ENCODE peak calls at places on chromosome 16, in eight cellular contexts. D is NCI-H2081; J is activated naive CD4-positive, alpha-beta T cell treated with Interleukin-2 at 50 U/mL for 16 hours; H is effector CD4-positive, alpha-beta T cell; I is CD4-positive, CD25-positive, alpha-beta regulatory T cell; K is activated CD4-positive, alpha-beta T cell treated with anti-CD3 and anti-CD28 coated beads for 36 hours; S is cardiac muscle cell; P is uterus. N is an unnamed sample.

GRCh38 chr16:85550422-85551318 is 62.5 kb upstream of the GSE1 start:
- DNase-seq in D (no peak), J (no peak), H (no peak), I (no peak), K (no peak), S (no peak), P (no peak), N (no peak)

GRCh38 chr16:47617732-47618131 is 156.6 kb downstream of the PHKB start:
- DNase-seq in D (no peak), J (no peak), H (no peak), I (no peak), K (no peak), S (no peak), P (no peak), N (no peak)

GRCh38 chr16:56941856-56942331 is 10.0 kb downstream of the HERPUD1 start:
- DNase-seq in D (no peak), J (no peak), H (no peak), I (no peak), K (no peak), S (no peak), P (no peak), N (no peak)

GRCh38 chr16:35173295-35173694 is 1713.9 kb downstream of the TP53TG3F start:
- DNase-seq in D (no peak), J (no peak), H (no peak), I (no peak), K (no peak), S (no peak), P (no peak), N (peak)

GRCh38 chr16:87006021-87006420 is 311.2 kb downstream of the C16orf95 start:
- DNase-seq in D (no peak), J (no peak), H (no peak), I (no peak), K (no peak), S (no peak), P (no peak), N (no peak)

GRCh38 chr16:11400076-11400475 is 54.8 kb downstream of the RMI2 start:
- DNase-seq in D (no peak), J (no peak), H (no peak), I (no peak), K (no peak), S (no peak), P (no peak), N (no peak)

GRCh38 chr16:17414916-17415315 is 55.8 kb downstream of the XYLT1 start:
- DNase-seq in D (no peak), J (no peak), H (no peak), I (no peak), K (no peak), S (no peak), P (no peak), N (no peak)

GRCh38 chr16:83253526-83253925 is 554.3 kb upstream of the HSBP1 start:
- DNase-seq in D (peak), J (no peak), H (no peak), I (no peak), K (no peak), S (no peak), P (no peak), N (no peak)

GRCh38 chr16:19011169-19011731 is 27.5 kb downstream of the TMC7 start:
- DNase-seq in D (no peak), J (no peak), H (no peak), I (no peak), K (no peak), S (no peak), P (no peak), N (no peak)

GRCh38 chr16:86826931-86827330 is 248.6 kb downstream of the FOXL1 start:
- DNase-seq in D (no peak), J (no peak), H (no peak), I (no peak), K (no peak), S (no peak), P (no peak), N (no peak)

GRCh38 chr16:57639172-57639571 is 10.7 kb downstream of the ADGRG1 start:
- DNase-seq in D (peak), J (no peak), H (no peak), I (no peak), K (peak), S (peak), P (no peak), N (no peak)

GRCh38 chr16:8632675-8633182 is 11.2 kb downstream of the METTL22 start:
- DNase-seq in D (no peak), J (no peak), H (no peak), I (no peak), K (no peak), S (no peak), P (no peak), N (no peak)

GRCh38 chr16:89113661-89114060 is 20.0 kb downstream of the ACSF3 start:
- DNase-seq in D (no peak), J (no peak), H (no peak), I (no peak), K (no peak), S (no peak), P (no peak), N (no peak)

GRCh38 chr16:55284718-55285099 is 39.3 kb upstream of the IRX6 start:
- DNase-seq in D (no peak), J (no peak), H (no peak), I (no peak), K (no peak), S (peak), P (no peak), N (no peak)

GRCh38 chr16:50267151-50267631 is 840 bp downstream of the ADCY7 start:
- DNase-seq in D (no peak), J (no peak), H (no peak), I (no peak), K (peak), S (no peak), P (no peak), N (no peak)

GRCh38 chr16:4882261-4882632 is 35.0 kb downstream of the UBN1 start:
- DNase-seq in D (no peak), J (no peak), H (no peak), I (no peak), K (no peak), S (no peak), P (no peak), N (no peak)

GRCh38 chr16:23509763-23510153 is 536 bp downstream of the GGA2 start:
- DNase-seq in D (no peak), J (peak), H (peak), I (peak), K (peak), S (peak), P (peak), N (no peak)

GRCh38 chr16:11105038-11105903 is 150.7 kb downstream of the SOCS1 start:
- DNase-seq in D (no peak), J (peak), H (no peak), I (no peak), K (peak), S (no peak), P (peak), N (no peak)

GRCh38 chr16:2895813-2896212 is 12.8 kb downstream of the FLYWCH2 start:
- DNase-seq in D (no peak), J (no peak), H (no peak), I (no peak), K (no peak), S (no peak), P (no peak), N (peak)

GRCh38 chr16:89119661-89120141 is 26.0 kb downstream of the ACSF3 start:
- DNase-seq in D (no peak), J (no peak), H (no peak), I (no peak), K (no peak), S (no peak), P (no peak), N (no peak)

GRCh38 chr16:29745126-29745852 is 501 bp downstream of the C16orf54 start:
- DNase-seq in D (no peak), J (peak), H (peak), I (peak), K (peak), S (no peak), P (no peak), N (no peak)

GRCh38 chr16:85151603-85152413 is 39.5 kb upstream of the CIBAR2 start:
- DNase-seq in D (peak), J (no peak), H (no peak), I (no peak), K (no peak), S (no peak), P (peak), N (peak)

GRCh38 chr16:67184453-67185002 is 765 bp upstream of the MATCAP1 start:
- DNase-seq in D (peak), J (no peak), H (no peak), I (no peak), K (no peak), S (peak), P (no peak), N (no peak)

GRCh38 chr16:65136656-65137055 is 14.8 kb upstream of the CDH11 start:
- DNase-seq in D (no peak), J (no peak), H (no peak), I (no peak), K (no peak), S (no peak), P (no peak), N (no peak)

GRCh38 chr16:4700380-4700996 is 7.1 kb downstream of the NUDT16L1 start:
- DNase-seq in D (no peak), J (peak), H (no peak), I (no peak), K (peak), S (no peak), P (no peak), N (no peak)

GRCh38 chr16:73050115-73051099 is 2.5 kb upstream of the ZFHX3 start:
- DNase-seq in D (peak), J (no peak), H (no peak), I (no peak), K (no peak), S (no peak), P (no peak), N (no peak)

GRCh38 chr16:66344533-66345145 is 21.9 kb upstream of the CDH5 start:
- DNase-seq in D (peak), J (peak), H (peak), I (no peak), K (peak), S (peak), P (no peak), N (no peak)

GRCh38 chr16:566475-567361 is at the start of gene NHLRC4:
- DNase-seq in D (peak), J (peak), H (peak), I (peak), K (peak), S (peak), P (peak), N (no peak)

GRCh38 chr16:72247821-72248253 is 75.9 kb upstream of the PMFBP1 start:
- DNase-seq in D (no peak), J (no peak), H (no peak), I (no peak), K (no peak), S (no peak), P (no peak), N (no peak)

GRCh38 chr16:69107311-69107962 is 2.0 kb downstream of the HAS3 start:
- DNase-seq in D (no peak), J (no peak), H (no peak), I (no peak), K (peak), S (peak), P (no peak), N (no peak)

GRCh38 chr16:1181715-1182671 is 29.1 kb downstream of the CACNA1H start:
- DNase-seq in D (no peak), J (no peak), H (no peak), I (no peak), K (no peak), S (no peak), P (peak), N (peak)

GRCh38 chr16:53052519-53053501 is at the start of gene CHD9NB:
- DNase-seq in D (no peak), J (no peak), H (no peak), I (no peak), K (peak), S (no peak), P (no peak), N (no peak)

GRCh38 chr16:68384293-68385255 is 63.7 kb downstream of the SMPD3 start:
- DNase-seq in D (peak), J (no peak), H (no peak), I (no peak), K (no peak), S (peak), P (no peak), N (no peak)

N was measured in coronary artery.